ENCODE peak calls at places on chromosomes 5 and 9, in six cellular contexts. G is RWPE2, X is AG04449, E is stomach, S is tibial artery, O is dorsolateral prefrontal cortex. C is an unnamed sample.
A peak's percentile ranks its signal among the peaks of the same experiment; 100 is the strongest.

GRCh38 chr5:32814620-32815019 is 103.5 kb downstream of the NPR3 start:
- DNase-seq in G (no peak), X (peak; percentile 89), E (no peak), S (no peak), O (no peak), C (no peak)

GRCh38 chr5:127515693-127516440 is 1.6 kb upstream of the PRRC1 start:
- DNase-seq in G (no peak), X (no peak), E (no peak), S (no peak), O (no peak), C (no peak)

GRCh38 chr5:32251864-32252458 is 60.8 kb downstream of the MTMR12 start:
- DNase-seq in G (no peak), X (no peak), E (no peak), S (no peak), O (no peak), C (no peak)

GRCh38 chr9:38687389-38687842 is 32.5 kb downstream of the FAM240B start:
- DNase-seq in G (no peak), X (no peak), E (peak; percentile 75), S (no peak), O (peak; percentile 36), C (peak; percentile 25)

GRCh38 chr5:61029456-61030162 is 84.6 kb downstream of the NDUFAF2 start:
- DNase-seq in G (no peak), X (no peak), E (no peak), S (no peak), O (no peak), C (no peak)

GRCh38 chr9:34493972-34494535 is 28.7 kb downstream of the ENHO start:
- DNase-seq in G (peak; percentile 39), X (no peak), E (peak; percentile 33), S (no peak), O (no peak), C (peak; percentile 23)

GRCh38 chr5:154829589-154830218 is 20.7 kb downstream of the FAXDC2 start:
- DNase-seq in G (peak; percentile 88), X (no peak), E (peak; percentile 34), S (no peak), O (no peak), C (no peak)

GRCh38 chr5:68408345-68408871 is 192.9 kb downstream of the PIK3R1 start:
- DNase-seq in G (no peak), X (no peak), E (no peak), S (no peak), O (no peak), C (no peak)

GRCh38 chr5:179595916-179596315 is 27.6 kb downstream of the HNRNPH1 start:
- DNase-seq in G (no peak), X (no peak), E (no peak), S (no peak), O (no peak), C (no peak)

GRCh38 chr9:127417130-127418036 is 6.8 kb upstream of the ZNF79 start:
- DNase-seq in G (no peak), X (no peak), E (no peak), S (no peak), O (no peak), C (no peak)

GRCh38 chr5:167573274-167574127 is 717.9 kb upstream of the WWC1 start:
- DNase-seq in G (no peak), X (no peak), E (no peak), S (no peak), O (peak; percentile 46), C (no peak)

GRCh38 chr9:132789706-132790105 is 88.4 kb downstream of the AK8 start:
- DNase-seq in G (no peak), X (no peak), E (no peak), S (no peak), O (peak; percentile 0), C (no peak)

GRCh38 chr5:77152441-77152840 is 58.0 kb upstream of the PDE8B start:
- DNase-seq in G (no peak), X (no peak), E (no peak), S (no peak), O (no peak), C (no peak)

GRCh38 chr9:134960701-134961181 is 43.0 kb upstream of the FCN1 start:
- DNase-seq in G (peak; percentile 33), X (no peak), E (no peak), S (peak; percentile 43), O (no peak), C (no peak)

GRCh38 chr5:59025734-59026133 is 442.9 kb downstream of the RAB3C start:
- DNase-seq in G (no peak), X (peak; percentile 65), E (no peak), S (no peak), O (no peak), C (no peak)

GRCh38 chr5:151912360-151912759 is 12.3 kb downstream of the GLRA1 start:
- DNase-seq in G (no peak), X (no peak), E (no peak), S (no peak), O (no peak), C (no peak)

GRCh38 chr9:93003552-93004407 is 54.7 kb upstream of the SUSD3 start:
- DNase-seq in G (peak; percentile 66), X (no peak), E (peak; percentile 71), S (no peak), O (peak; percentile 40), C (peak; percentile 57)

GRCh38 chr5:103273952-103274351 is 15.4 kb downstream of the MACIR start:
- DNase-seq in G (no peak), X (no peak), E (no peak), S (no peak), O (no peak), C (no peak)

GRCh38 chr5:62268239-62268638 is 37.8 kb upstream of the KIF2A start:
- DNase-seq in G (peak; percentile 74), X (no peak), E (no peak), S (no peak), O (no peak), C (no peak)

GRCh38 chr9:71285191-71285656 is 163.8 kb upstream of the TRPM3 start:
- DNase-seq in G (no peak), X (peak; percentile 29), E (no peak), S (no peak), O (peak; percentile 44), C (no peak)

GRCh38 chr5:27748847-27749246 is 710.5 kb upstream of the CDH9 start:
- DNase-seq in G (no peak), X (no peak), E (no peak), S (no peak), O (no peak), C (no peak)

GRCh38 chr9:133704711-133705181 is 33.4 kb downstream of the SARDH start:
- DNase-seq in G (peak; percentile 51), X (no peak), E (no peak), S (peak; percentile 44), O (no peak), C (no peak)

GRCh38 chr5:103562084-103562452 is 521 bp downstream of the NUDT12 start:
- DNase-seq in G (no peak), X (no peak), E (no peak), S (no peak), O (peak; percentile 19), C (no peak)

GRCh38 chr5:128988476-128988875 is 23.2 kb downstream of the SLC27A6 start:
- DNase-seq in G (no peak), X (no peak), E (no peak), S (no peak), O (no peak), C (no peak)

GRCh38 chr9:7507539-7508251 is 291.9 kb downstream of the DMAC1 start:
- DNase-seq in G (no peak), X (no peak), E (no peak), S (no peak), O (no peak), C (no peak)

GRCh38 chr5:175654346-175654745 is 3.5 kb upstream of the HRH2 start:
- DNase-seq in G (no peak), X (no peak), E (no peak), S (peak; percentile 21), O (no peak), C (no peak)

GRCh38 chr5:76165961-76166360 is 82.8 kb downstream of the SV2C start:
- DNase-seq in G (no peak), X (peak; percentile 2), E (no peak), S (no peak), O (no peak), C (no peak)

GRCh38 chr9:88164870-88165269 is 26.6 kb upstream of the SPATA31C2 start:
- DNase-seq in G (no peak), X (no peak), E (no peak), S (no peak), O (no peak), C (no peak)

GRCh38 chr9:88173378-88173999 is 35.2 kb upstream of the SPATA31C2 start:
- DNase-seq in G (no peak), X (peak; percentile 16), E (no peak), S (peak; percentile 70), O (no peak), C (no peak)

GRCh38 chr9:88168564-88168963 is 30.3 kb upstream of the SPATA31C2 start:
- DNase-seq in G (no peak), X (no peak), E (no peak), S (no peak), O (no peak), C (no peak)

GRCh38 chr9:88174324-88174723 is 36.0 kb upstream of the SPATA31C2 start:
- DNase-seq in G (no peak), X (no peak), E (no peak), S (no peak), O (no peak), C (no peak)

DNA sequence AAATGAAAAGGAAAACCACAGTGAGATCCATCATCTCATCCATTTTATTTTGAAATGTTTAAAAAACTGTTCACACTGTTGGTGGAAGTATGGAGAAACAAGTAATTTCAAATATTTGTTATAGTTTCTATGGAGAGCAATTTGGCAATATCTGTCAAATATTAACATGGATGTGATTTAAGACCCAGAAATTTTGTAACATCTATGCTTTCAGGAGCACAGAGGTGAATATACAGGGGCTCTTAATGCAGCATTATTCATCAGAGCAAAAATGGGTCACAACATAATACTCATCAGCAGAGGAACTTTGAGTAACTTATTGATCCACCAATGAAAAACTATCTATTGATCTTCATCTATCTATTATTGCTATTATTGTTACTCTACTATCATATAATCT is 31.4 kb upstream of the SPATA31C2 start:
- DNase-seq in G (no peak), X (no peak), E (no peak), S (no peak), O (no peak), C (no peak)
- TF ChIP-seq CTCF in G (no peak), X (no peak), E (no peak), S (no peak), O (no peak), C (no peak)

GRCh38 chr5:65718576-65719310 is 3.2 kb downstream of the SGTB start:
- DNase-seq in G (no peak), X (no peak), E (no peak), S (no peak), O (no peak), C (no peak)
- TF ChIP-seq CTCF in G (no peak), X (no peak), E (no peak), S (no peak), O (no peak), C (no peak)

DNA sequence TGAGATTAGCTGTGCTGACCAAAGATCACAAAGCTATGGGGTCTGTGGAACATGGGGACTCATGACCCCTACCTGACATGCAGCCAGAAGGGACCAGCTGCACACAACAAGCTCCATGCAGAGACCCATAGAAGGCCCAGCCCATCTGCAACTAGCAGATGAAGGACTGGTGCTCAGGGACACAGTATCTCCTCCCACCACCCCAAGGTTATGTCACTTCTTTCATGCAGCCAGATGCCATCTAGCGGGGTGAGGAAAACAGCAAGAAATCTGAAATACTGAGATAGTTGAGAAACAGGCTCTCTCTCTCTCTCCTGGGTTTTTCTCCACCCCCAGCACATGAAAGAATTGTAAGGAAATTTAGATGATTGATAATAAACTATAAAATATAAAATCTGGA is 161.3 kb upstream of the DAPK1 start:
- DNase-seq in G (no peak), X (no peak), E (no peak), S (no peak), O (no peak), C (no peak)
- TF ChIP-seq CTCF in G (no peak), X (peak; percentile 34), E (no peak), S (no peak), O (no peak), C (no peak)

GRCh38 chr9:131393622-131394463 is at the start of gene PRRC2B:
- DNase-seq in G (peak; percentile 77), X (no peak), E (peak; percentile 89), S (peak; percentile 92), O (peak; percentile 55), C (peak; percentile 87)
- TF ChIP-seq CTCF in G (peak; percentile 91), X (peak; percentile 51), E (no peak), S (peak; percentile 39), O (peak; percentile 57), C (peak; percentile 62)